ENCODE peak calls at places on chromosome 15, in ten cellular contexts. One of them, this sample, is unnamed.

GRCh38 chr15:68475449-68475848 is 43.5 kb upstream of the ITGA11 start:
- DNase-seq in CD4-positive, alpha-beta memory T cell: no peak
- DNase-seq in right cardiac atrium: no peak
- DNase-seq in right lobe of liver: no peak
- DNase-seq in aorta: no peak
- DNase-seq in endodermal cell: no peak
- DNase-seq in suprapubic skin: no peak
- DNase-seq in A549: no peak
- DNase-seq in osteoblast: no peak
- DNase-seq in CD8-positive, alpha-beta memory T cell: no peak
- DNase-seq in this sample: no peak

GRCh38 chr15:68256675-68257450 is 20.7 kb upstream of the FEM1B start:
- DNase-seq in right cardiac atrium: peak; percentile 96
- DNase-seq in aorta: peak; percentile 94
- DNase-seq in CD4-positive, alpha-beta memory T cell: peak; percentile 63
- DNase-seq in A549: peak; percentile 64
- DNase-seq in osteoblast: peak; percentile 93
- DNase-seq in CD8-positive, alpha-beta memory T cell: peak; percentile 59
- DNase-seq in suprapubic skin: peak; percentile 96
- DNase-seq in right lobe of liver: peak; percentile 94
- DNase-seq in endodermal cell: peak; percentile 98
- DNase-seq in this sample: peak; percentile 90

GRCh38 chr15:68098465-68098864 is 44.4 kb downstream of the PIAS1 start:
- DNase-seq in osteoblast: no peak
- DNase-seq in right lobe of liver: no peak
- DNase-seq in aorta: no peak
- DNase-seq in CD4-positive, alpha-beta memory T cell: no peak
- DNase-seq in endodermal cell: no peak
- DNase-seq in CD8-positive, alpha-beta memory T cell: no peak
- DNase-seq in A549: no peak
- DNase-seq in right cardiac atrium: no peak
- DNase-seq in suprapubic skin: no peak
- DNase-seq in this sample: no peak

GRCh38 chr15:91291673-91292072 is 191.6 kb downstream of the SV2B start:
- DNase-seq in endodermal cell: peak; percentile 57
- DNase-seq in aorta: no peak
- DNase-seq in CD8-positive, alpha-beta memory T cell: no peak
- DNase-seq in CD4-positive, alpha-beta memory T cell: no peak
- DNase-seq in right lobe of liver: no peak
- DNase-seq in osteoblast: no peak
- DNase-seq in right cardiac atrium: no peak
- DNase-seq in A549: no peak
- DNase-seq in suprapubic skin: no peak
- DNase-seq in this sample: no peak

GRCh38 chr15:42359990-42360389 is 689 bp downstream of the CAPN3 start:
- DNase-seq in osteoblast: no peak
- DNase-seq in A549: no peak
- DNase-seq in CD4-positive, alpha-beta memory T cell: no peak
- DNase-seq in right lobe of liver: no peak
- DNase-seq in endodermal cell: no peak
- DNase-seq in CD8-positive, alpha-beta memory T cell: no peak
- DNase-seq in suprapubic skin: no peak
- DNase-seq in aorta: no peak
- DNase-seq in right cardiac atrium: peak; percentile 56
- DNase-seq in this sample: no peak

GRCh38 chr15:23118208-23118607 is 18.4 kb downstream of the GOLGA6L1 start:
- DNase-seq in endodermal cell: no peak
- DNase-seq in CD8-positive, alpha-beta memory T cell: no peak
- DNase-seq in A549: no peak
- DNase-seq in right lobe of liver: no peak
- DNase-seq in right cardiac atrium: no peak
- DNase-seq in osteoblast: no peak
- DNase-seq in suprapubic skin: no peak
- DNase-seq in aorta: no peak
- DNase-seq in CD4-positive, alpha-beta memory T cell: no peak
- DNase-seq in this sample: no peak

GRCh38 chr15:88759872-88760271 is 43.4 kb upstream of the ACAN start:
- DNase-seq in A549: no peak
- DNase-seq in CD8-positive, alpha-beta memory T cell: no peak
- DNase-seq in suprapubic skin: no peak
- DNase-seq in right cardiac atrium: no peak
- DNase-seq in CD4-positive, alpha-beta memory T cell: no peak
- DNase-seq in osteoblast: no peak
- DNase-seq in endodermal cell: no peak
- DNase-seq in right lobe of liver: no peak
- DNase-seq in aorta: no peak
- DNase-seq in this sample: no peak

GRCh38 chr15:83287541-83288027 is 3.1 kb upstream of the BNC1 start:
- DNase-seq in right lobe of liver: no peak
- DNase-seq in A549: peak; percentile 54
- DNase-seq in right cardiac atrium: no peak
- DNase-seq in osteoblast: peak; percentile 97
- DNase-seq in endodermal cell: peak; percentile 59
- DNase-seq in CD4-positive, alpha-beta memory T cell: no peak
- DNase-seq in suprapubic skin: no peak
- DNase-seq in CD8-positive, alpha-beta memory T cell: no peak
- DNase-seq in aorta: no peak
- DNase-seq in this sample: no peak

GRCh38 chr15:71082803-71083202 is 32.5 kb upstream of the THSD4 start:
- DNase-seq in suprapubic skin: no peak
- DNase-seq in CD8-positive, alpha-beta memory T cell: no peak
- DNase-seq in right cardiac atrium: peak; percentile 45
- DNase-seq in osteoblast: no peak
- DNase-seq in endodermal cell: no peak
- DNase-seq in aorta: peak; percentile 57
- DNase-seq in right lobe of liver: no peak
- DNase-seq in A549: no peak
- DNase-seq in CD4-positive, alpha-beta memory T cell: no peak
- DNase-seq in this sample: no peak

GRCh38 chr15:79919090-79919748 is 22.4 kb upstream of the MTHFS start:
- DNase-seq in aorta: no peak
- DNase-seq in A549: no peak
- DNase-seq in osteoblast: no peak
- DNase-seq in suprapubic skin: no peak
- DNase-seq in endodermal cell: peak; percentile 93
- DNase-seq in right lobe of liver: no peak
- DNase-seq in CD8-positive, alpha-beta memory T cell: no peak
- DNase-seq in CD4-positive, alpha-beta memory T cell: no peak
- DNase-seq in right cardiac atrium: peak; percentile 49
- DNase-seq in this sample: no peak

GRCh38 chr15:79922512-79923067 is 25.8 kb upstream of the MTHFS start:
- DNase-seq in CD8-positive, alpha-beta memory T cell: no peak
- DNase-seq in endodermal cell: no peak
- DNase-seq in right cardiac atrium: no peak
- DNase-seq in aorta: no peak
- DNase-seq in CD4-positive, alpha-beta memory T cell: peak; percentile 44
- DNase-seq in A549: no peak
- DNase-seq in right lobe of liver: no peak
- DNase-seq in osteoblast: peak; percentile 80
- DNase-seq in suprapubic skin: no peak
- DNase-seq in this sample: no peak

GRCh38 chr15:79923068-79923514 is 26.3 kb upstream of the MTHFS start:
- DNase-seq in osteoblast: peak; percentile 94
- DNase-seq in endodermal cell: peak; percentile 87
- DNase-seq in suprapubic skin: peak; percentile 77
- DNase-seq in CD4-positive, alpha-beta memory T cell: peak; percentile 84
- DNase-seq in aorta: peak; percentile 75
- DNase-seq in right lobe of liver: peak; percentile 82
- DNase-seq in right cardiac atrium: peak; percentile 86
- DNase-seq in CD8-positive, alpha-beta memory T cell: peak; percentile 87
- DNase-seq in A549: peak; percentile 70
- DNase-seq in this sample: peak; percentile 87

GRCh38 chr15:79918278-79918677 is 21.5 kb upstream of the MTHFS start:
- DNase-seq in CD8-positive, alpha-beta memory T cell: no peak
- DNase-seq in suprapubic skin: no peak
- DNase-seq in A549: no peak
- DNase-seq in right lobe of liver: no peak
- DNase-seq in aorta: no peak
- DNase-seq in right cardiac atrium: no peak
- DNase-seq in osteoblast: no peak
- DNase-seq in endodermal cell: peak; percentile 88
- DNase-seq in CD4-positive, alpha-beta memory T cell: peak; percentile 37
- DNase-seq in this sample: no peak

GRCh38 chr15:79919749-79920511 is 23.1 kb upstream of the MTHFS start:
- DNase-seq in CD8-positive, alpha-beta memory T cell: no peak
- DNase-seq in suprapubic skin: no peak
- DNase-seq in aorta: no peak
- DNase-seq in endodermal cell: peak; percentile 84
- DNase-seq in right lobe of liver: no peak
- DNase-seq in right cardiac atrium: no peak
- DNase-seq in CD4-positive, alpha-beta memory T cell: no peak
- DNase-seq in osteoblast: no peak
- DNase-seq in A549: no peak
- DNase-seq in this sample: no peak
- H3K9me3 ChIP-seq in CD8-positive, alpha-beta memory T cell: peaks cover 37% of the 10 kb centered on the region
- H3K9me3 ChIP-seq in suprapubic skin: peaks cover 61% of the 10 kb centered on the region
- H3K9me3 ChIP-seq in aorta: peaks cover 16% of the 10 kb centered on the region
- H3K9me3 ChIP-seq in endodermal cell: peaks cover 82% of the 10 kb centered on the region
- H3K9me3 ChIP-seq in right lobe of liver: peaks cover 9% of the 10 kb centered on the region
- H3K9me3 ChIP-seq in right cardiac atrium: peaks cover 3% of the 10 kb centered on the region
- H3K9me3 ChIP-seq in CD4-positive, alpha-beta memory T cell: peaks cover 30% of the 10 kb centered on the region
- H3K9me3 ChIP-seq in osteoblast: peaks cover 23% of the 10 kb centered on the region
- H3K9me3 ChIP-seq in A549: peaks cover 69% of the 10 kb centered on the region
- H3K9me3 ChIP-seq in this sample: peaks cover 70% of the 10 kb centered on the region

GRCh38 chr15:72735111-72735510 is 48.4 kb downstream of the ADPGK start:
- DNase-seq in osteoblast: no peak
- DNase-seq in suprapubic skin: no peak
- DNase-seq in aorta: no peak
- DNase-seq in CD4-positive, alpha-beta memory T cell: peak; percentile 27
- DNase-seq in A549: no peak
- DNase-seq in right lobe of liver: no peak
- DNase-seq in endodermal cell: no peak
- DNase-seq in CD8-positive, alpha-beta memory T cell: no peak
- DNase-seq in right cardiac atrium: no peak
- DNase-seq in this sample: no peak

GRCh38 chr15:72737723-72738122 is 45.8 kb downstream of the ADPGK start:
- DNase-seq in osteoblast: no peak
- DNase-seq in suprapubic skin: no peak
- DNase-seq in endodermal cell: no peak
- DNase-seq in CD8-positive, alpha-beta memory T cell: no peak
- DNase-seq in right lobe of liver: no peak
- DNase-seq in CD4-positive, alpha-beta memory T cell: no peak
- DNase-seq in aorta: no peak
- DNase-seq in A549: no peak
- DNase-seq in right cardiac atrium: no peak
- DNase-seq in this sample: no peak

GRCh38 chr15:72740202-72740601 is 43.4 kb downstream of the ADPGK start:
- DNase-seq in right cardiac atrium: no peak
- DNase-seq in osteoblast: no peak
- DNase-seq in endodermal cell: no peak
- DNase-seq in right lobe of liver: no peak
- DNase-seq in aorta: no peak
- DNase-seq in suprapubic skin: no peak
- DNase-seq in CD8-positive, alpha-beta memory T cell: no peak
- DNase-seq in CD4-positive, alpha-beta memory T cell: no peak
- DNase-seq in A549: no peak
- DNase-seq in this sample: no peak
- H3K4me3 ChIP-seq in right cardiac atrium: no peak overlapping the region
- H3K4me3 ChIP-seq in osteoblast: peak overlapping the region; percentile 21
- H3K4me3 ChIP-seq in endodermal cell: no peak overlapping the region
- H3K4me3 ChIP-seq in right lobe of liver: no peak overlapping the region
- H3K4me3 ChIP-seq in aorta: no peak overlapping the region
- H3K4me3 ChIP-seq in suprapubic skin: no peak overlapping the region
- H3K4me3 ChIP-seq in CD8-positive, alpha-beta memory T cell: peak overlapping the region; percentile 1
- H3K4me3 ChIP-seq in CD4-positive, alpha-beta memory T cell: peak overlapping the region; percentile 20
- H3K4me3 ChIP-seq in A549: no peak overlapping the region
- H3K4me3 ChIP-seq in this sample: no peak overlapping the region

GRCh38 chr15:48632651-48633050 is 12.9 kb downstream of the FBN1 start:
- DNase-seq in aorta: no peak
- DNase-seq in CD4-positive, alpha-beta memory T cell: no peak
- DNase-seq in right lobe of liver: no peak
- DNase-seq in osteoblast: no peak
- DNase-seq in endodermal cell: no peak
- DNase-seq in A549: no peak
- DNase-seq in right cardiac atrium: no peak
- DNase-seq in suprapubic skin: no peak
- DNase-seq in CD8-positive, alpha-beta memory T cell: no peak
- DNase-seq in this sample: no peak

GRCh38 chr15:48637639-48638038 is 7.9 kb downstream of the FBN1 start:
- DNase-seq in osteoblast: no peak
- DNase-seq in endodermal cell: no peak
- DNase-seq in right cardiac atrium: no peak
- DNase-seq in right lobe of liver: no peak
- DNase-seq in CD4-positive, alpha-beta memory T cell: no peak
- DNase-seq in aorta: no peak
- DNase-seq in suprapubic skin: no peak
- DNase-seq in CD8-positive, alpha-beta memory T cell: no peak
- DNase-seq in A549: no peak
- DNase-seq in this sample: no peak

GRCh38 chr15:48636511-48636910 is 9.0 kb downstream of the FBN1 start:
- DNase-seq in A549: no peak
- DNase-seq in osteoblast: peak; percentile 65
- DNase-seq in suprapubic skin: no peak
- DNase-seq in right lobe of liver: no peak
- DNase-seq in right cardiac atrium: no peak
- DNase-seq in aorta: peak; percentile 43
- DNase-seq in CD4-positive, alpha-beta memory T cell: no peak
- DNase-seq in CD8-positive, alpha-beta memory T cell: no peak
- DNase-seq in endodermal cell: no peak
- DNase-seq in this sample: no peak

GRCh38 chr15:48634096-48634495 is 11.4 kb downstream of the FBN1 start:
- DNase-seq in suprapubic skin: no peak
- DNase-seq in CD8-positive, alpha-beta memory T cell: no peak
- DNase-seq in aorta: no peak
- DNase-seq in right cardiac atrium: no peak
- DNase-seq in endodermal cell: no peak
- DNase-seq in osteoblast: no peak
- DNase-seq in CD4-positive, alpha-beta memory T cell: no peak
- DNase-seq in right lobe of liver: no peak
- DNase-seq in A549: no peak
- DNase-seq in this sample: no peak

GRCh38 chr15:48634934-48635333 is 10.6 kb downstream of the FBN1 start:
- DNase-seq in aorta: no peak
- DNase-seq in osteoblast: peak; percentile 13
- DNase-seq in right cardiac atrium: no peak
- DNase-seq in suprapubic skin: no peak
- DNase-seq in right lobe of liver: no peak
- DNase-seq in endodermal cell: no peak
- DNase-seq in CD4-positive, alpha-beta memory T cell: no peak
- DNase-seq in CD8-positive, alpha-beta memory T cell: no peak
- DNase-seq in A549: no peak
- DNase-seq in this sample: no peak
- H3K9me3 ChIP-seq in aorta: no peaks in the 10 kb centered on the region
- H3K9me3 ChIP-seq in osteoblast: no peaks in the 10 kb centered on the region
- H3K9me3 ChIP-seq in right cardiac atrium: no peaks in the 10 kb centered on the region
- H3K9me3 ChIP-seq in suprapubic skin: no peaks in the 10 kb centered on the region
- H3K9me3 ChIP-seq in right lobe of liver: no peaks in the 10 kb centered on the region
- H3K9me3 ChIP-seq in endodermal cell: no peaks in the 10 kb centered on the region
- H3K9me3 ChIP-seq in CD4-positive, alpha-beta memory T cell: no peaks in the 10 kb centered on the region
- H3K9me3 ChIP-seq in CD8-positive, alpha-beta memory T cell: no peaks in the 10 kb centered on the region
- H3K9me3 ChIP-seq in A549: no peaks in the 10 kb centered on the region
- H3K9me3 ChIP-seq in this sample: no peaks in the 10 kb centered on the region

DNA sequence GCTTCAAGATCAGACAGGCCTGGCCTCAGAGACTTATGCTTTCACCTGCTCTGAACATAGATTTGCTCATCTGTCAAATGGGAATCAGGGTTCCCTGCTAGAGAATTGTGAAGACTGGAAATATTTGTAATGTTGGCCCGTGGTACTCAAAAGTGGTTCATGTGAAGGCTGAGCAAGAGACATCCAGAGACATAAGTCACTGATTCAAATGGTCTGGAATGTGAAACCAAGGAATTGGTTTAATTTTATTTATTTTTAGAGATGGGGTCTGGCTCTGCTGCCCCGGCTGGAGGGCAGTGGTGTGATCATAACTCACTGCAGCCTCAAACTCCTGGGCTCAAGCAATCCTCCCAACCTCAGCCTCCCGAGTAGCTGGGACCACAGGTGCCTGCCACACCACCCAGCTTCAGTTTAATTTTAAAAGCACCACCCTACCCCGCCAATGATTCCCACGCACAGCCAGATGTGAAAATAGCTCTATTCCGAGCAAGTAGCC is 60.1 kb downstream of the DAPK2 start:
- DNase-seq in CD4-positive, alpha-beta memory T cell: no peak
- DNase-seq in right cardiac atrium: no peak
- DNase-seq in A549: no peak
- DNase-seq in right lobe of liver: no peak
- DNase-seq in aorta: no peak
- DNase-seq in suprapubic skin: no peak
- DNase-seq in osteoblast: no peak
- DNase-seq in CD8-positive, alpha-beta memory T cell: no peak
- DNase-seq in endodermal cell: no peak
- DNase-seq in this sample: no peak
- H3K4me3 ChIP-seq in CD4-positive, alpha-beta memory T cell: no peak overlapping the region
- H3K4me3 ChIP-seq in right cardiac atrium: no peak overlapping the region
- H3K4me3 ChIP-seq in A549: no peak overlapping the region
- H3K4me3 ChIP-seq in right lobe of liver: no peak overlapping the region
- H3K4me3 ChIP-seq in aorta: no peak overlapping the region
- H3K4me3 ChIP-seq in suprapubic skin: no peak overlapping the region
- H3K4me3 ChIP-seq in osteoblast: no peak overlapping the region
- H3K4me3 ChIP-seq in CD8-positive, alpha-beta memory T cell: no peak overlapping the region
- H3K4me3 ChIP-seq in endodermal cell: no peak overlapping the region
- H3K4me3 ChIP-seq in this sample: no peak overlapping the region